ENCODE peak calls at places on chromosomes 2 and 18, in seven cellular contexts. I is GM10248, J is Peyer's patch, T is glutamatergic neuron, C is choroid plexus epithelial cell, S is A549, N is progenitor cell of endocrine pancreas. V is an unnamed sample.

GRCh38 chr18:29172151-29173015 is 995.5 kb upstream of the CDH2 start:
- DNase-seq in I (no peak), C (peak), S (no peak), T (no peak), J (no peak), N (no peak), V (no peak)

GRCh38 chr2:217653240-217653639 is 349.6 kb downstream of the TNS1 start:
- DNase-seq in S (peak), C (peak), I (no peak), N (no peak), T (no peak), J (peak), V (no peak)

GRCh38 chr18:46916551-46917107 is 678 bp downstream of the PIAS2 start:
- DNase-seq in I (peak), N (no peak), T (no peak), S (peak), C (peak), J (peak), V (peak)

GRCh38 chr2:46711156-46711555 is 204.4 kb downstream of the MCFD2 start:
- DNase-seq in S (no peak), C (no peak), J (no peak), N (no peak), T (no peak), I (no peak), V (no peak)

GRCh38 chr18:59898609-59899297 is 1.0 kb upstream of the PMAIP1 start:
- DNase-seq in T (no peak), I (peak), J (no peak), N (no peak), C (peak), S (no peak), V (no peak)

GRCh38 chr2:7070483-7070882 is 153.3 kb downstream of the RNF144A start:
- DNase-seq in J (no peak), I (no peak), N (no peak), T (no peak), S (no peak), C (no peak), V (no peak)

GRCh38 chr18:37012452-37012851 is 183.5 kb downstream of the KIAA1328 start:
- DNase-seq in J (no peak), S (no peak), C (no peak), N (no peak), I (no peak), T (no peak), V (no peak)

GRCh38 chr18:13407484-13407883 is 188.9 kb downstream of the LDLRAD4 start:
- DNase-seq in T (no peak), S (no peak), J (no peak), C (no peak), I (no peak), N (no peak), V (no peak)

GRCh38 chr2:70733428-70734185 is 34.4 kb downstream of the ADD2 start:
- DNase-seq in J (no peak), N (no peak), I (no peak), T (peak), S (no peak), C (no peak), V (no peak)

GRCh38 chr2:99861376-99861760 is 281.0 kb downstream of the AFF3 start:
- DNase-seq in T (no peak), J (no peak), S (no peak), I (peak), C (peak), N (no peak), V (no peak)

GRCh38 chr2:240957656-240958365 is 40.6 kb upstream of the SNED1 start:
- DNase-seq in S (no peak), T (no peak), J (no peak), C (peak), N (peak), I (no peak), V (no peak)

GRCh38 chr2:7809640-7810039 is 872.2 kb upstream of the ID2 start:
- DNase-seq in S (no peak), J (no peak), N (no peak), T (no peak), C (no peak), I (no peak), V (no peak)

GRCh38 chr18:55425698-55426097 is 162.3 kb downstream of the TCF4 start:
- DNase-seq in T (no peak), J (no peak), N (no peak), I (no peak), S (no peak), C (no peak), V (no peak)

GRCh38 chr2:51490576-51491234 is 458.8 kb upstream of the NRXN1 start:
- DNase-seq in T (no peak), S (no peak), I (no peak), N (no peak), C (peak), J (no peak), V (no peak)

GRCh38 chr2:55965276-55965675 is 41.7 kb upstream of the EFEMP1 start:
- DNase-seq in J (no peak), C (no peak), N (no peak), S (no peak), I (no peak), T (no peak), V (no peak)

GRCh38 chr2:11967946-11968465 is 221.6 kb downstream of the LPIN1 start:
- DNase-seq in N (no peak), C (peak), T (no peak), J (no peak), S (no peak), I (no peak), V (no peak)

GRCh38 chr2:135048122-135048521 is 875 bp upstream of the MAP3K19 start:
- DNase-seq in N (no peak), J (no peak), T (no peak), S (no peak), C (no peak), I (no peak), V (no peak)

GRCh38 chr2:218952160-218952559 is 7.3 kb upstream of the CDK5R2 start:
- DNase-seq in T (no peak), C (no peak), J (no peak), S (no peak), N (no peak), I (no peak), V (no peak)

GRCh38 chr2:159617651-159618050 is 1.3 kb upstream of the BAZ2B start:
- DNase-seq in J (no peak), T (no peak), N (no peak), S (peak), C (peak), I (no peak), V (no peak)

GRCh38 chr2:170585067-170585466 is 130.1 kb upstream of the SP5 start:
- DNase-seq in N (no peak), C (no peak), S (no peak), J (no peak), I (no peak), T (no peak), V (no peak)

GRCh38 chr2:101355561-101356130 is 31.7 kb downstream of the CREG2 start:
- DNase-seq in C (no peak), J (no peak), S (no peak), N (no peak), I (no peak), T (no peak), V (no peak)

GRCh38 chr2:105522645-105523044 is 123.8 kb upstream of the FHL2 start:
- DNase-seq in N (no peak), S (no peak), C (peak), I (no peak), T (no peak), J (no peak), V (no peak)

GRCh38 chr2:190627881-190628412 is 20.9 kb upstream of the NAB1 start:
- DNase-seq in T (peak), J (no peak), I (peak), N (no peak), C (no peak), S (no peak), V (no peak)

GRCh38 chr2:84959045-84959493 is 11.9 kb upstream of the KCMF1 start:
- DNase-seq in N (no peak), T (no peak), C (peak), I (no peak), S (peak), J (no peak), V (no peak)

GRCh38 chr2:217994776-217995274 is 8.0 kb downstream of the TNS1 start:
- DNase-seq in S (peak), C (peak), T (no peak), I (no peak), N (no peak), J (no peak), V (no peak)

GRCh38 chr2:192940767-192941166 is 746.0 kb upstream of the TMEFF2 start:
- DNase-seq in J (no peak), T (no peak), I (no peak), C (no peak), S (no peak), N (no peak), V (no peak)
- TF ChIP-seq CTCF in J (no peak), T (no peak), I (no peak), C (no peak), S (no peak), N (peak), V (no peak)

GRCh38 chr18:48962857-48963554 is 12.2 kb upstream of the SMAD7 start:
- DNase-seq in T (no peak), N (no peak), J (no peak), I (no peak), C (peak), S (no peak), V (no peak)
- TF ChIP-seq CTCF in T (no peak), N (no peak), J (no peak), I (no peak), C (peak), S (no peak), V (no peak)

GRCh38 chr2:74010087-74010541 is 25.4 kb downstream of the TET3 start:
- DNase-seq in N (no peak), J (no peak), T (no peak), C (peak), I (no peak), S (no peak), V (no peak)

GRCh38 chr2:74008761-74009395 is 24.2 kb downstream of the TET3 start:
- DNase-seq in N (no peak), J (no peak), I (no peak), S (no peak), T (no peak), C (no peak), V (no peak)

GRCh38 chr2:74011246-74011645 is 26.5 kb downstream of the TET3 start:
- DNase-seq in C (no peak), I (no peak), T (no peak), J (no peak), N (no peak), S (no peak), V (no peak)

GRCh38 chr2:74007120-74007519 is 22.4 kb downstream of the TET3 start:
- DNase-seq in N (no peak), J (no peak), T (no peak), C (peak), S (no peak), I (no peak), V (no peak)

DNA sequence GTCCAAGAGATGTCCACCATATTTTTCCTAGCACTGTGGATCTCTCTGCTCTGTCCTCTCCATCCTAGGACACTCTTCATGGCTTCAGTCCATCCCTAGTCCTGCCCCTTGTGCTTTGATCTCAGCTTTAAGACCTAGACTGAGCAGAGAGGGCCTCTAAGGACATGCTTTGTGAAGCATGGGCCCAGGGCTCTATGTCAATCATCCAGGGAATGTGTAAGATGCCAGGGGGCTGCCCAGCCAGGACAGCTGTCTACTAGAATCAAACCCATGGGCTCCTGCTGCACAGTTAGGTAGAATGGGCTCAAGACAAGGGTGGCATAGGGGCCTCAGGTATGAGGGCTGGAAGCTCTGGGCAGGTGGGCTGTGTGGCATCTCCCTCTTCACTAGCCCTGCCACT is 24.9 kb downstream of the TET3 start:
- DNase-seq in T (no peak), J (no peak), N (no peak), I (no peak), S (no peak), C (no peak), V (no peak)
- TF ChIP-seq CTCF in T (no peak), J (no peak), N (no peak), I (no peak), S (no peak), C (no peak), V (no peak)

DNA sequence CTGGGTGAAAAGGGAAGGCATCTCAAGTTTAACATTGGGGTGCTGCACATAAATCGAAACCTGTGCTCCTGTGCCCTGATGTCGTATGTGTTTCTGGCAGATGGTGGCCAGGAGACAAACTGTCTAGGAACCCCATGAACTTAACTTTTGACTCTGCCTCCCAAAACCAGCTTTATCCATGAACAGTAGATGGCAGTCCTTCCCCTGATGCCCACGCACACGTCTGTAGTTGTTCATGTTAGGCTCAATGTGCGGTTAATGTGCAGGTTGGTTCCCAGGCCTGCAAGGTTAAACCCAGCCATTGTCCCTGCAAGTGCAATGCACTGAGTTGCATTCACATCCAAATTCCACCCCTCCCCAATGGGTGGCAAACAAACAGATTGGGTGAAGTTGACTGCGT is 44.1 kb upstream of the SIX3 start:
- DNase-seq in T (no peak), S (peak), N (no peak), J (no peak), C (no peak), I (no peak), V (no peak)
- TF ChIP-seq CTCF in T (no peak), S (peak), N (no peak), J (no peak), C (peak), I (no peak), V (no peak)

DNA sequence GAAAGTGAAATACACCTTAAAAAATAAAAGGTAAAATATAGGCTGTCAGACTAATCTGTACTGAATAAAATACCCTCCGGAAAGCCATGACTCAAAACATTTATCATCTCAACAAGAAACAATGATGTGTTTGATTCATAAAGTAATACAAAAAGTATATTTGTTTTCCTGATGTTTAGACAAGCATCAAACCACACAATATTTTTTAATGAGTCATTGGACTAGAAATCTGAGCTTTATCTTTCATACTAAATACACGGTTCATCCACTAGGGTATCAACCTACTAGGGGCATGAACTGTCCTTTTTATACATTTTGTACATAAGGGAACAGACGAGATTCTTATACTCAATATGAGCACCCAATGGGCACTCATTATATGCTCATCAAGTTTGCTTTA is 31.3 kb downstream of the CD226 start:
- DNase-seq in J (no peak), T (no peak), S (peak), N (no peak), I (no peak), C (no peak), V (no peak)
- TF ChIP-seq CTCF in J (no peak), T (peak), S (no peak), N (no peak), I (no peak), C (no peak), V (no peak)

DNA sequence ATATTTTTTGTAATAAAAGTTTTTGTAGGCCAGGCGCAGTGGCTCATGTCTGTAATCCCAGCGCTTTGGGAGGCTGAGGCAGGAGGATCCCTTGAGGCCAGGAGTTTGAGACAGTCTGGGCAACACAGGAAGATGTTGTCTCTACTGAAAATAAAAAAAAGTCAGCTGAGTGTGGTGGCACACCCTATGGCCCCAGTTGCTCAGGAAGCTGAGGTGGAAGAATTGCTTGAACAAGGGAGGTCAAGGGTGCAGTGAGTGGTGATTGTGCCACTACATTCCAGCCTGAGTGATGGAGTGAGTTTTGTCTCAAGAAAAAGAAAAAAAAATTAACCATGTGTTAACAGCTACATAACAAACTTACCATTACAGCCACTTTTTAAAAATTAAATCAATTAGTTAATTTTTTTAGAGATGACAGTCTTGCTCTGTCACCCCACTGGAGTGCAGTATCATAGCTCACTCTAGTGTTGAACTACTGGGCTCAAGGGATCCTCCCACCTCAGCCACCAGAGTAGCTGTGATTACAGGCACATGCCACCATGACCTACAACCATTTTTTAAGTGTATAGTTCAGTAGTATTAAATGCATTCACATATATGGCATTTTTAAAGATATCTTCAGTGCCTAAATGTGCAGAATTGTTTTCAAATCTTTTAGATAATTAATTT is 67.2 kb upstream of the ACYP2 start:
- DNase-seq in I (no peak), S (no peak), N (no peak), J (no peak), T (no peak), C (no peak), V (no peak)
- TF ChIP-seq CTCF in I (peak), S (no peak), N (no peak), J (no peak), T (no peak), C (no peak), V (no peak)

GRCh38 chr18:79736846-79737245 is 57.2 kb downstream of the CTDP1 start:
- DNase-seq in T (no peak), C (no peak), N (no peak), I (no peak), J (no peak), S (no peak), V (no peak)
- TF ChIP-seq CTCF in T (no peak), C (no peak), N (no peak), I (no peak), J (no peak), S (no peak), V (no peak)

V was measured in neural crest cell.